ENCODE peak calls at places on chromosomes 7 and 10, in nine cellular contexts. One of them, this sample, is unnamed.

GRCh38 chr7:150860291-150860977 is 8.1 kb downstream of the AOC1 start:
- DNase-seq in stimulated activated CD4-positive, alpha-beta T cell treated with anti-CD3 and anti-CD28 coated beads, TNF-alpha, amount 100 ng/mL, for 4 hours: no peak
- DNase-seq in AG04449: no peak
- DNase-seq in ascending aorta: no peak
- DNase-seq in neural progenitor cell: peak
- DNase-seq in T-helper 9 cell: no peak
- DNase-seq in T47D: no peak
- DNase-seq in adrenal gland: peak
- DNase-seq in thyroid gland: no peak
- DNase-seq in this sample: no peak

GRCh38 chr10:101011517-101012423 is 12.2 kb downstream of the LZTS2 start:
- DNase-seq in stimulated activated CD4-positive, alpha-beta T cell treated with anti-CD3 and anti-CD28 coated beads, TNF-alpha, amount 100 ng/mL, for 4 hours: no peak
- DNase-seq in AG04449: no peak
- DNase-seq in ascending aorta: no peak
- DNase-seq in neural progenitor cell: peak
- DNase-seq in T-helper 9 cell: no peak
- DNase-seq in T47D: peak
- DNase-seq in adrenal gland: no peak
- DNase-seq in thyroid gland: no peak
- DNase-seq in this sample: no peak

GRCh38 chr7:84744388-84744787 is 442.5 kb downstream of the SEMA3D start:
- DNase-seq in stimulated activated CD4-positive, alpha-beta T cell treated with anti-CD3 and anti-CD28 coated beads, TNF-alpha, amount 100 ng/mL, for 4 hours: no peak
- DNase-seq in AG04449: no peak
- DNase-seq in ascending aorta: no peak
- DNase-seq in neural progenitor cell: no peak
- DNase-seq in T-helper 9 cell: no peak
- DNase-seq in T47D: no peak
- DNase-seq in adrenal gland: no peak
- DNase-seq in thyroid gland: no peak
- DNase-seq in this sample: no peak

GRCh38 chr7:20122073-20122472 is 95.1 kb downstream of the MACC1 start:
- DNase-seq in stimulated activated CD4-positive, alpha-beta T cell treated with anti-CD3 and anti-CD28 coated beads, TNF-alpha, amount 100 ng/mL, for 4 hours: no peak
- DNase-seq in AG04449: no peak
- DNase-seq in ascending aorta: no peak
- DNase-seq in neural progenitor cell: peak
- DNase-seq in T-helper 9 cell: no peak
- DNase-seq in T47D: no peak
- DNase-seq in adrenal gland: no peak
- DNase-seq in thyroid gland: no peak
- DNase-seq in this sample: no peak

GRCh38 chr7:140033036-140033435 is 29.7 kb downstream of the PARP12 start:
- DNase-seq in stimulated activated CD4-positive, alpha-beta T cell treated with anti-CD3 and anti-CD28 coated beads, TNF-alpha, amount 100 ng/mL, for 4 hours: no peak
- DNase-seq in AG04449: no peak
- DNase-seq in ascending aorta: no peak
- DNase-seq in neural progenitor cell: no peak
- DNase-seq in T-helper 9 cell: no peak
- DNase-seq in T47D: no peak
- DNase-seq in adrenal gland: no peak
- DNase-seq in thyroid gland: no peak
- DNase-seq in this sample: no peak

GRCh38 chr10:33732176-33733025 is 397.9 kb upstream of the NRP1 start:
- DNase-seq in stimulated activated CD4-positive, alpha-beta T cell treated with anti-CD3 and anti-CD28 coated beads, TNF-alpha, amount 100 ng/mL, for 4 hours: no peak
- DNase-seq in AG04449: no peak
- DNase-seq in ascending aorta: no peak
- DNase-seq in neural progenitor cell: no peak
- DNase-seq in T-helper 9 cell: no peak
- DNase-seq in T47D: no peak
- DNase-seq in adrenal gland: no peak
- DNase-seq in thyroid gland: no peak
- DNase-seq in this sample: no peak

GRCh38 chr10:51667992-51668689 is 31.3 kb downstream of the CSTF2T start:
- DNase-seq in stimulated activated CD4-positive, alpha-beta T cell treated with anti-CD3 and anti-CD28 coated beads, TNF-alpha, amount 100 ng/mL, for 4 hours: no peak
- DNase-seq in AG04449: no peak
- DNase-seq in ascending aorta: no peak
- DNase-seq in neural progenitor cell: no peak
- DNase-seq in T-helper 9 cell: no peak
- DNase-seq in T47D: peak
- DNase-seq in adrenal gland: no peak
- DNase-seq in thyroid gland: no peak
- DNase-seq in this sample: no peak

GRCh38 chr7:151665363-151665762 is 145.7 kb upstream of the RHEB start:
- DNase-seq in stimulated activated CD4-positive, alpha-beta T cell treated with anti-CD3 and anti-CD28 coated beads, TNF-alpha, amount 100 ng/mL, for 4 hours: no peak
- DNase-seq in AG04449: peak
- DNase-seq in ascending aorta: peak
- DNase-seq in neural progenitor cell: no peak
- DNase-seq in T-helper 9 cell: no peak
- DNase-seq in T47D: no peak
- DNase-seq in adrenal gland: no peak
- DNase-seq in thyroid gland: peak
- DNase-seq in this sample: no peak

GRCh38 chr10:61662794-61663259 is at the start of gene CABCOCO1:
- DNase-seq in stimulated activated CD4-positive, alpha-beta T cell treated with anti-CD3 and anti-CD28 coated beads, TNF-alpha, amount 100 ng/mL, for 4 hours: no peak
- DNase-seq in AG04449: no peak
- DNase-seq in ascending aorta: no peak
- DNase-seq in neural progenitor cell: peak
- DNase-seq in T-helper 9 cell: no peak
- DNase-seq in T47D: peak
- DNase-seq in adrenal gland: peak
- DNase-seq in thyroid gland: peak
- DNase-seq in this sample: no peak

GRCh38 chr7:153524070-153524601 is 528.1 kb upstream of the DPP6 start:
- DNase-seq in stimulated activated CD4-positive, alpha-beta T cell treated with anti-CD3 and anti-CD28 coated beads, TNF-alpha, amount 100 ng/mL, for 4 hours: no peak
- DNase-seq in AG04449: no peak
- DNase-seq in ascending aorta: no peak
- DNase-seq in neural progenitor cell: no peak
- DNase-seq in T-helper 9 cell: no peak
- DNase-seq in T47D: no peak
- DNase-seq in adrenal gland: no peak
- DNase-seq in thyroid gland: no peak
- DNase-seq in this sample: no peak

GRCh38 chr7:90165724-90166123 is 11.5 kb downstream of the STEAP1 start:
- DNase-seq in stimulated activated CD4-positive, alpha-beta T cell treated with anti-CD3 and anti-CD28 coated beads, TNF-alpha, amount 100 ng/mL, for 4 hours: no peak
- DNase-seq in AG04449: no peak
- DNase-seq in ascending aorta: no peak
- DNase-seq in neural progenitor cell: no peak
- DNase-seq in T-helper 9 cell: no peak
- DNase-seq in T47D: peak
- DNase-seq in adrenal gland: no peak
- DNase-seq in thyroid gland: peak
- DNase-seq in this sample: no peak

GRCh38 chr10:4034907-4035581 is 250.0 kb upstream of the KLF6 start:
- DNase-seq in stimulated activated CD4-positive, alpha-beta T cell treated with anti-CD3 and anti-CD28 coated beads, TNF-alpha, amount 100 ng/mL, for 4 hours: no peak
- DNase-seq in AG04449: peak
- DNase-seq in ascending aorta: no peak
- DNase-seq in neural progenitor cell: no peak
- DNase-seq in T-helper 9 cell: no peak
- DNase-seq in T47D: no peak
- DNase-seq in adrenal gland: no peak
- DNase-seq in thyroid gland: peak
- DNase-seq in this sample: no peak

GRCh38 chr10:63712717-63713115 is 191.5 kb downstream of the REEP3 start:
- DNase-seq in stimulated activated CD4-positive, alpha-beta T cell treated with anti-CD3 and anti-CD28 coated beads, TNF-alpha, amount 100 ng/mL, for 4 hours: no peak
- DNase-seq in AG04449: no peak
- DNase-seq in ascending aorta: no peak
- DNase-seq in neural progenitor cell: no peak
- DNase-seq in T-helper 9 cell: no peak
- DNase-seq in T47D: no peak
- DNase-seq in adrenal gland: no peak
- DNase-seq in thyroid gland: no peak
- DNase-seq in this sample: no peak

GRCh38 chr7:57178768-57179139 is 46.5 kb upstream of the ZNF479 start:
- DNase-seq in stimulated activated CD4-positive, alpha-beta T cell treated with anti-CD3 and anti-CD28 coated beads, TNF-alpha, amount 100 ng/mL, for 4 hours: no peak
- DNase-seq in AG04449: no peak
- DNase-seq in ascending aorta: no peak
- DNase-seq in neural progenitor cell: no peak
- DNase-seq in T-helper 9 cell: no peak
- DNase-seq in T47D: no peak
- DNase-seq in adrenal gland: no peak
- DNase-seq in thyroid gland: no peak
- DNase-seq in this sample: no peak

GRCh38 chr7:29607889-29608288 is 44.3 kb downstream of the PRR15 start:
- DNase-seq in stimulated activated CD4-positive, alpha-beta T cell treated with anti-CD3 and anti-CD28 coated beads, TNF-alpha, amount 100 ng/mL, for 4 hours: no peak
- DNase-seq in AG04449: peak
- DNase-seq in ascending aorta: no peak
- DNase-seq in neural progenitor cell: no peak
- DNase-seq in T-helper 9 cell: no peak
- DNase-seq in T47D: no peak
- DNase-seq in adrenal gland: no peak
- DNase-seq in thyroid gland: no peak
- DNase-seq in this sample: peak

GRCh38 chr7:28891192-28891872 is 66.8 kb downstream of the TRIL start:
- DNase-seq in stimulated activated CD4-positive, alpha-beta T cell treated with anti-CD3 and anti-CD28 coated beads, TNF-alpha, amount 100 ng/mL, for 4 hours: no peak
- DNase-seq in AG04449: no peak
- DNase-seq in ascending aorta: no peak
- DNase-seq in neural progenitor cell: no peak
- DNase-seq in T-helper 9 cell: no peak
- DNase-seq in T47D: peak
- DNase-seq in adrenal gland: no peak
- DNase-seq in thyroid gland: no peak
- DNase-seq in this sample: no peak

GRCh38 chr7:98051118-98051744 is 55.4 kb upstream of the LMTK2 start:
- DNase-seq in stimulated activated CD4-positive, alpha-beta T cell treated with anti-CD3 and anti-CD28 coated beads, TNF-alpha, amount 100 ng/mL, for 4 hours: peak
- DNase-seq in AG04449: no peak
- DNase-seq in ascending aorta: no peak
- DNase-seq in neural progenitor cell: peak
- DNase-seq in T-helper 9 cell: peak
- DNase-seq in T47D: no peak
- DNase-seq in adrenal gland: no peak
- DNase-seq in thyroid gland: no peak
- DNase-seq in this sample: peak

GRCh38 chr10:30160431-30160982 is 101.1 kb upstream of the JCAD start:
- DNase-seq in stimulated activated CD4-positive, alpha-beta T cell treated with anti-CD3 and anti-CD28 coated beads, TNF-alpha, amount 100 ng/mL, for 4 hours: no peak
- DNase-seq in AG04449: no peak
- DNase-seq in ascending aorta: no peak
- DNase-seq in neural progenitor cell: no peak
- DNase-seq in T-helper 9 cell: no peak
- DNase-seq in T47D: no peak
- DNase-seq in adrenal gland: no peak
- DNase-seq in thyroid gland: peak
- DNase-seq in this sample: no peak

GRCh38 chr10:82308641-82309040 is 433.6 kb downstream of the NRG3 start:
- DNase-seq in stimulated activated CD4-positive, alpha-beta T cell treated with anti-CD3 and anti-CD28 coated beads, TNF-alpha, amount 100 ng/mL, for 4 hours: no peak
- DNase-seq in AG04449: no peak
- DNase-seq in ascending aorta: no peak
- DNase-seq in neural progenitor cell: no peak
- DNase-seq in T-helper 9 cell: no peak
- DNase-seq in T47D: no peak
- DNase-seq in adrenal gland: no peak
- DNase-seq in thyroid gland: no peak
- DNase-seq in this sample: no peak

GRCh38 chr10:62501547-62501946 is 127.4 kb downstream of the ZNF365 start:
- DNase-seq in stimulated activated CD4-positive, alpha-beta T cell treated with anti-CD3 and anti-CD28 coated beads, TNF-alpha, amount 100 ng/mL, for 4 hours: no peak
- DNase-seq in AG04449: no peak
- DNase-seq in ascending aorta: no peak
- DNase-seq in neural progenitor cell: no peak
- DNase-seq in T-helper 9 cell: no peak
- DNase-seq in T47D: no peak
- DNase-seq in adrenal gland: no peak
- DNase-seq in thyroid gland: no peak
- DNase-seq in this sample: no peak

GRCh38 chr10:31320179-31320597 is 1.2 kb downstream of the ZEB1 start:
- DNase-seq in stimulated activated CD4-positive, alpha-beta T cell treated with anti-CD3 and anti-CD28 coated beads, TNF-alpha, amount 100 ng/mL, for 4 hours: peak
- DNase-seq in AG04449: no peak
- DNase-seq in ascending aorta: no peak
- DNase-seq in neural progenitor cell: peak
- DNase-seq in T-helper 9 cell: peak
- DNase-seq in T47D: no peak
- DNase-seq in adrenal gland: peak
- DNase-seq in thyroid gland: peak
- DNase-seq in this sample: peak

GRCh38 chr7:139753693-139754111 is 24.1 kb downstream of the HIPK2 start:
- DNase-seq in stimulated activated CD4-positive, alpha-beta T cell treated with anti-CD3 and anti-CD28 coated beads, TNF-alpha, amount 100 ng/mL, for 4 hours: no peak
- DNase-seq in AG04449: no peak
- DNase-seq in ascending aorta: no peak
- DNase-seq in neural progenitor cell: no peak
- DNase-seq in T-helper 9 cell: no peak
- DNase-seq in T47D: no peak
- DNase-seq in adrenal gland: no peak
- DNase-seq in thyroid gland: no peak
- DNase-seq in this sample: no peak

GRCh38 chr7:99693427-99694200 is 13.8 kb upstream of the CYP3A5 start:
- DNase-seq in stimulated activated CD4-positive, alpha-beta T cell treated with anti-CD3 and anti-CD28 coated beads, TNF-alpha, amount 100 ng/mL, for 4 hours: no peak
- DNase-seq in AG04449: no peak
- DNase-seq in ascending aorta: no peak
- DNase-seq in neural progenitor cell: peak
- DNase-seq in T-helper 9 cell: no peak
- DNase-seq in T47D: no peak
- DNase-seq in adrenal gland: no peak
- DNase-seq in thyroid gland: peak
- DNase-seq in this sample: no peak

GRCh38 chr10:49331431-49331830 is 32.5 kb downstream of the C10orf71 start:
- DNase-seq in stimulated activated CD4-positive, alpha-beta T cell treated with anti-CD3 and anti-CD28 coated beads, TNF-alpha, amount 100 ng/mL, for 4 hours: no peak
- DNase-seq in AG04449: no peak
- DNase-seq in ascending aorta: no peak
- DNase-seq in neural progenitor cell: no peak
- DNase-seq in T-helper 9 cell: no peak
- DNase-seq in T47D: no peak
- DNase-seq in adrenal gland: no peak
- DNase-seq in thyroid gland: no peak
- DNase-seq in this sample: no peak

GRCh38 chr7:107676249-107676648 is 15.6 kb downstream of the SLC26A4 start:
- DNase-seq in stimulated activated CD4-positive, alpha-beta T cell treated with anti-CD3 and anti-CD28 coated beads, TNF-alpha, amount 100 ng/mL, for 4 hours: no peak
- DNase-seq in AG04449: no peak
- DNase-seq in ascending aorta: no peak
- DNase-seq in neural progenitor cell: no peak
- DNase-seq in T-helper 9 cell: no peak
- DNase-seq in T47D: no peak
- DNase-seq in adrenal gland: no peak
- DNase-seq in thyroid gland: no peak
- DNase-seq in this sample: no peak

GRCh38 chr10:95881316-95881715 is 26.5 kb upstream of the CC2D2B start:
- DNase-seq in stimulated activated CD4-positive, alpha-beta T cell treated with anti-CD3 and anti-CD28 coated beads, TNF-alpha, amount 100 ng/mL, for 4 hours: no peak
- DNase-seq in AG04449: no peak
- DNase-seq in ascending aorta: no peak
- DNase-seq in neural progenitor cell: no peak
- DNase-seq in T-helper 9 cell: no peak
- DNase-seq in T47D: no peak
- DNase-seq in adrenal gland: no peak
- DNase-seq in thyroid gland: no peak
- DNase-seq in this sample: no peak

GRCh38 chr7:2004841-2005351 is 227.8 kb downstream of the MAD1L1 start:
- DNase-seq in stimulated activated CD4-positive, alpha-beta T cell treated with anti-CD3 and anti-CD28 coated beads, TNF-alpha, amount 100 ng/mL, for 4 hours: no peak
- DNase-seq in AG04449: no peak
- DNase-seq in ascending aorta: no peak
- DNase-seq in neural progenitor cell: no peak
- DNase-seq in T-helper 9 cell: no peak
- DNase-seq in T47D: no peak
- DNase-seq in adrenal gland: no peak
- DNase-seq in thyroid gland: peak
- DNase-seq in this sample: no peak

GRCh38 chr7:27205325-27206280 is 5.7 kb upstream of the HOXA13 start:
- DNase-seq in stimulated activated CD4-positive, alpha-beta T cell treated with anti-CD3 and anti-CD28 coated beads, TNF-alpha, amount 100 ng/mL, for 4 hours: no peak
- DNase-seq in AG04449: no peak
- DNase-seq in ascending aorta: no peak
- DNase-seq in neural progenitor cell: peak
- DNase-seq in T-helper 9 cell: no peak
- DNase-seq in T47D: no peak
- DNase-seq in adrenal gland: no peak
- DNase-seq in thyroid gland: no peak
- DNase-seq in this sample: no peak